ENCODE peak calls at places on chromosomes 2 and 18, in nine cellular contexts. S is hepatocyte, I is heart left ventricle, G is occipital lobe, L is caudate nucleus, C is breast epithelium, P is neuronal stem cell, M is choroid plexus epithelial cell, J is Peyer's patch. Y is an unnamed sample.
A peak's percentile ranks its signal among the peaks of the same experiment; 100 is the strongest.

GRCh38 chr2:3168230-3168891 is 209.3 kb downstream of the EIPR1 start:
- DNase-seq in S (no peak), I (no peak), G (no peak), L (no peak), C (no peak), P (no peak), M (peak; percentile 45), J (no peak), Y (no peak)

GRCh38 chr18:77811510-77811909 is 561.9 kb downstream of the GALR1 start:
- DNase-seq in S (no peak), I (no peak), G (no peak), L (no peak), C (no peak), P (no peak), M (peak; percentile 7), J (no peak), Y (no peak)

GRCh38 chr18:52313213-52313612 is 26.8 kb upstream of the DCC start:
- DNase-seq in S (peak; percentile 44), I (no peak), G (no peak), L (no peak), C (no peak), P (no peak), M (no peak), J (no peak), Y (no peak)

GRCh38 chr2:38296381-38296780 is 80.7 kb downstream of the ATL2 start:
- DNase-seq in S (no peak), I (no peak), G (no peak), L (no peak), C (no peak), P (no peak), M (no peak), J (no peak), Y (no peak)

GRCh38 chr2:26438526-26438925 is 36.8 kb downstream of the DRC1 start:
- DNase-seq in S (no peak), I (no peak), G (no peak), L (no peak), C (no peak), P (no peak), M (no peak), J (peak; percentile 75), Y (no peak)

GRCh38 chr2:239264838-239265651 is 135.8 kb downstream of the HDAC4 start:
- DNase-seq in S (peak; percentile 70), I (no peak), G (no peak), L (no peak), C (peak; percentile 32), P (no peak), M (peak; percentile 82), J (no peak), Y (peak; percentile 44)

GRCh38 chr2:237861875-237862527 is 2.6 kb downstream of the RAMP1 start:
- DNase-seq in S (no peak), I (no peak), G (no peak), L (no peak), C (no peak), P (no peak), M (no peak), J (peak; percentile 43), Y (no peak)

GRCh38 chr2:241844831-241845578 is 13.7 kb downstream of the PDCD1 start:
- DNase-seq in S (no peak), I (no peak), G (no peak), L (no peak), C (no peak), P (no peak), M (no peak), J (no peak), Y (no peak)

GRCh38 chr2:126634273-126634861 is 21.6 kb upstream of the GYPC start:
- DNase-seq in S (peak; percentile 34), I (no peak), G (no peak), L (no peak), C (no peak), P (no peak), M (peak; percentile 54), J (peak; percentile 64), Y (no peak)

GRCh38 chr2:95346738-95347671 is 49.9 kb downstream of the KCNIP3 start:
- DNase-seq in S (peak; percentile 34), I (peak; percentile 30), G (no peak), L (no peak), C (no peak), P (peak; percentile 20), M (peak; percentile 15), J (no peak), Y (peak; percentile 33)

GRCh38 chr2:96150007-96150406 is 4.8 kb upstream of the DUSP2 start:
- DNase-seq in S (peak; percentile 2), I (no peak), G (no peak), L (no peak), C (no peak), P (no peak), M (no peak), J (no peak), Y (no peak)

GRCh38 chr2:159922563-159922962 is 124.6 kb upstream of the CD302 start:
- DNase-seq in S (no peak), I (no peak), G (no peak), L (no peak), C (no peak), P (no peak), M (peak; percentile 64), J (no peak), Y (no peak)

GRCh38 chr2:88880441-88880953 is 189.0 kb downstream of the RPIA start:
- DNase-seq in S (peak; percentile 13), I (peak; percentile 26), G (peak; percentile 19), L (no peak), C (peak; percentile 28), P (peak; percentile 57), M (peak; percentile 76), J (peak; percentile 67), Y (no peak)

GRCh38 chr2:61786876-61787275 is 67.0 kb downstream of the FAM161A start:
- DNase-seq in S (no peak), I (no peak), G (no peak), L (no peak), C (no peak), P (no peak), M (no peak), J (no peak), Y (no peak)

GRCh38 chr2:15733867-15734765 is 142.4 kb downstream of the DDX1 start:
- DNase-seq in S (peak; percentile 51), I (no peak), G (no peak), L (no peak), C (no peak), P (no peak), M (peak; percentile 84), J (peak; percentile 28), Y (no peak)

GRCh38 chr2:138931284-138932256 is 151.4 kb upstream of the NXPH2 start:
- DNase-seq in S (no peak), I (no peak), G (no peak), L (no peak), C (no peak), P (no peak), M (no peak), J (peak; percentile 40), Y (no peak)

GRCh38 chr2:169715379-169716228 is 18.0 kb upstream of the KLHL23 start:
- DNase-seq in S (peak; percentile 39), I (no peak), G (no peak), L (no peak), C (no peak), P (no peak), M (peak; percentile 46), J (peak; percentile 72), Y (no peak)

GRCh38 chr2:50607746-50608145 is 424.2 kb downstream of the NRXN1 start:
- DNase-seq in S (no peak), I (no peak), G (no peak), L (no peak), C (no peak), P (no peak), M (no peak), J (no peak), Y (no peak)

GRCh38 chr2:23445450-23445868 is 60.5 kb downstream of the KLHL29 start:
- DNase-seq in S (no peak), I (no peak), G (no peak), L (no peak), C (no peak), P (no peak), M (peak; percentile 80), J (no peak), Y (no peak)

GRCh38 chr2:854460-854859 is 96.2 kb upstream of the SNTG2 start:
- DNase-seq in S (peak; percentile 61), I (no peak), G (no peak), L (no peak), C (no peak), P (peak; percentile 11), M (peak; percentile 29), J (peak; percentile 60), Y (no peak)

GRCh38 chr2:143087033-143087432 is 42.2 kb upstream of the ARHGAP15 start:
- DNase-seq in S (no peak), I (no peak), G (no peak), L (no peak), C (no peak), P (no peak), M (peak; percentile 26), J (no peak), Y (no peak)

GRCh38 chr2:129248183-129248582 is 731.3 kb upstream of the RAB6C start:
- DNase-seq in S (no peak), I (no peak), G (no peak), L (no peak), C (no peak), P (no peak), M (no peak), J (no peak), Y (no peak)

GRCh38 chr2:111044066-111044465 is 76.6 kb upstream of the BCL2L11 start:
- DNase-seq in S (no peak), I (no peak), G (no peak), L (no peak), C (no peak), P (no peak), M (no peak), J (no peak), Y (no peak)

GRCh38 chr2:24008672-24009366 is 1.1 kb upstream of the MFSD2B start:
- DNase-seq in S (no peak), I (no peak), G (no peak), L (no peak), C (no peak), P (no peak), M (no peak), J (no peak), Y (no peak)

GRCh38 chr2:197273485-197273884 is 37.1 kb downstream of the ANKRD44 start:
- DNase-seq in S (no peak), I (no peak), G (no peak), L (no peak), C (peak; percentile 50), P (no peak), M (no peak), J (no peak), Y (no peak)

GRCh38 chr18:51321696-51322095 is 124.2 kb upstream of the MEX3C start:
- DNase-seq in S (peak; percentile 47), I (no peak), G (no peak), L (no peak), C (peak; percentile 81), P (no peak), M (peak; percentile 21), J (no peak), Y (no peak)

GRCh38 chr2:25043241-25043867 is 1.5 kb downstream of the EFR3B start:
- DNase-seq in S (peak; percentile 61), I (no peak), G (peak; percentile 50), L (no peak), C (no peak), P (peak; percentile 32), M (peak; percentile 90), J (no peak), Y (no peak)

GRCh38 chr2:101912545-101912944 is 79.2 kb upstream of the IL1R2 start:
- DNase-seq in S (no peak), I (no peak), G (no peak), L (no peak), C (no peak), P (no peak), M (no peak), J (no peak), Y (no peak)

GRCh38 chr2:149000168-149000938 is 38.1 kb upstream of the LYPD6B start:
- DNase-seq in S (no peak), I (no peak), G (no peak), L (no peak), C (no peak), P (no peak), M (no peak), J (no peak), Y (no peak)

GRCh38 chr2:223995569-223995968 is 38.3 kb downstream of the MRPL44 start:
- DNase-seq in S (no peak), I (no peak), G (no peak), L (no peak), C (no peak), P (no peak), M (peak; percentile 57), J (no peak), Y (no peak)

GRCh38 chr2:98039085-98039756 is 43.5 kb upstream of the TMEM131 start:
- DNase-seq in S (no peak), I (peak; percentile 27), G (no peak), L (no peak), C (no peak), P (no peak), M (no peak), J (peak; percentile 82), Y (no peak)